ENCODE peak calls at places on chromosome 4, in ten cellular contexts. W is tibial nerve, Q is tibial artery, V is left ventricle myocardium inferior, N is ascending aorta, D is WERI-Rb-1, P is fibroblast of lung, O is cardiac muscle cell, U is body of pancreas, M is hepatocyte. L is an unnamed sample.

GRCh38 chr4:181819951-181820350 is 423.3 kb upstream of the TENM3 start:
- DNase-seq in W (no peak), Q (no peak), V (no peak), N (no peak), D (no peak), P (peak), O (no peak), U (no peak), M (peak), L (no peak)

GRCh38 chr4:66572949-66573348 is 902.7 kb upstream of the EPHA5 start:
- DNase-seq in W (no peak), Q (no peak), V (no peak), N (no peak), D (no peak), P (peak), O (no peak), U (no peak), M (no peak), L (no peak)

GRCh38 chr4:55125087-55125721 is at the start of gene KDR:
- DNase-seq in W (no peak), Q (peak), V (peak), N (no peak), D (no peak), P (peak), O (peak), U (peak), M (peak), L (peak)

GRCh38 chr4:168263039-168263438 is 55.5 kb downstream of the DDX60 start:
- DNase-seq in W (no peak), Q (no peak), V (no peak), N (no peak), D (no peak), P (no peak), O (no peak), U (no peak), M (no peak), L (no peak)

GRCh38 chr4:17111959-17112659 is 213.7 kb upstream of the LDB2 start:
- DNase-seq in W (peak), Q (no peak), V (no peak), N (no peak), D (peak), P (no peak), O (peak), U (no peak), M (peak), L (no peak)

GRCh38 chr4:99201687-99202086 is 17.4 kb downstream of the ADH6 start:
- DNase-seq in W (no peak), Q (no peak), V (no peak), N (no peak), D (no peak), P (no peak), O (no peak), U (no peak), M (no peak), L (no peak)

GRCh38 chr4:156505341-156505955 is 466.2 kb downstream of the PDGFC start:
- DNase-seq in W (no peak), Q (no peak), V (no peak), N (no peak), D (peak), P (peak), O (peak), U (no peak), M (peak), L (no peak)

GRCh38 chr4:139035650-139036049 is 20.1 kb downstream of the NOCT start:
- DNase-seq in W (no peak), Q (no peak), V (no peak), N (no peak), D (no peak), P (no peak), O (no peak), U (no peak), M (no peak), L (no peak)

GRCh38 chr4:47213971-47214370 is 182.6 kb downstream of the GABRB1 start:
- DNase-seq in W (no peak), Q (no peak), V (no peak), N (no peak), D (no peak), P (peak), O (no peak), U (no peak), M (peak), L (no peak)

GRCh38 chr4:7824218-7824617 is 115.4 kb downstream of the AFAP1 start:
- DNase-seq in W (no peak), Q (no peak), V (no peak), N (no peak), D (no peak), P (peak), O (no peak), U (no peak), M (no peak), L (no peak)

GRCh38 chr4:133154725-133155124 is 5.6 kb downstream of the PCDH10 start:
- DNase-seq in W (no peak), Q (no peak), V (no peak), N (no peak), D (peak), P (peak), O (peak), U (no peak), M (peak), L (no peak)

GRCh38 chr4:1260418-1261106 is 11.6 kb upstream of the CTBP1 start:
- DNase-seq in W (no peak), Q (no peak), V (no peak), N (no peak), D (no peak), P (no peak), O (no peak), U (no peak), M (no peak), L (no peak)

GRCh38 chr4:52110171-52110570 is 59.1 kb downstream of the SPATA18 start:
- DNase-seq in W (no peak), Q (no peak), V (no peak), N (no peak), D (no peak), P (peak), O (no peak), U (no peak), M (no peak), L (no peak)

DNA sequence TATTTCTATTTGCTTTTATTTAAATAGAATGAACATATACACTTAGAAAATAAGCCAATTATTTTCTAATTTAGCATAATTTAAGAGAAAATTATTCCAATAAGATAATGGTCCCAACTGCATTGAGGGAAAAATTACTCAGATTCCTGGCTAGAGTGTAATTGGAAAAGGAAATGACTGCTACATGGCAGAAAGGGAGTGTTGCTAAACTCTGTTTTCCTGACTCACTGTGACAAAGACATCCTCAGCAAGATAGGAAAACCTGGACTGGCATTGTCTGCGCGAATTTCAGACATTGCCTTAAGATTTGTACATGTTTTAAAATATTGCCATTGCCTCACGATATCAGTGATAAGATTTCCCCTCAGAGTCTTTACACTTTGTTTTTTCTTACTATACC is 8.2 kb downstream of the TNIP3 start:
- DNase-seq in W (no peak), Q (no peak), V (no peak), N (no peak), D (no peak), P (peak), O (no peak), U (no peak), M (no peak), L (no peak)
- H3K4me3 ChIP-seq in W (no peak), Q (no peak), V (peak), N (no peak), D (no peak), P (peak), O (no peak), U (no peak), M (no peak), L (peak)

GRCh38 chr4:18815779-18816173 is 794.2 kb upstream of the LCORL start:
- DNase-seq in W (no peak), Q (no peak), V (no peak), N (no peak), D (peak), P (no peak), O (no peak), U (no peak), M (no peak), L (no peak)
- TF ChIP-seq CTCF in W (no peak), Q (no peak), V (no peak), N (no peak), D (peak), P (no peak), O (no peak), U (no peak), M (no peak), L (no peak)

GRCh38 chr4:102430511-102430910 is 70.6 kb upstream of the NFKB1 start:
- DNase-seq in W (no peak), Q (no peak), V (no peak), N (no peak), D (no peak), P (peak), O (no peak), U (no peak), M (no peak), L (no peak)
- H3K27ac ChIP-seq in W (peak), Q (peak), V (peak), N (peak), D (peak), P (peak), O (no peak), U (no peak), M (peak), L (peak)

GRCh38 chr4:173534439-173534838 is 4.4 kb upstream of the HAND2 start:
- DNase-seq in W (no peak), Q (no peak), V (no peak), N (no peak), D (no peak), P (no peak), O (no peak), U (no peak), M (no peak), L (no peak)

GRCh38 chr4:173537628-173538147 is 7.7 kb upstream of the HAND2 start:
- DNase-seq in W (no peak), Q (no peak), V (no peak), N (no peak), D (no peak), P (no peak), O (no peak), U (no peak), M (no peak), L (no peak)

GRCh38 chr4:173535165-173535737 is 5.2 kb upstream of the HAND2 start:
- DNase-seq in W (no peak), Q (no peak), V (no peak), N (no peak), D (no peak), P (no peak), O (no peak), U (no peak), M (no peak), L (no peak)

GRCh38 chr4:173536808-173537429 is 6.9 kb upstream of the HAND2 start:
- DNase-seq in W (no peak), Q (no peak), V (no peak), N (no peak), D (no peak), P (no peak), O (peak), U (no peak), M (peak), L (no peak)

GRCh38 chr4:173535932-173536331 is 5.9 kb upstream of the HAND2 start:
- DNase-seq in W (no peak), Q (no peak), V (no peak), N (no peak), D (no peak), P (no peak), O (no peak), U (no peak), M (no peak), L (no peak)
- H3K4me3 ChIP-seq in W (no peak), Q (no peak), V (peak), N (no peak), D (no peak), P (no peak), O (no peak), U (no peak), M (no peak), L (no peak)

DNA sequence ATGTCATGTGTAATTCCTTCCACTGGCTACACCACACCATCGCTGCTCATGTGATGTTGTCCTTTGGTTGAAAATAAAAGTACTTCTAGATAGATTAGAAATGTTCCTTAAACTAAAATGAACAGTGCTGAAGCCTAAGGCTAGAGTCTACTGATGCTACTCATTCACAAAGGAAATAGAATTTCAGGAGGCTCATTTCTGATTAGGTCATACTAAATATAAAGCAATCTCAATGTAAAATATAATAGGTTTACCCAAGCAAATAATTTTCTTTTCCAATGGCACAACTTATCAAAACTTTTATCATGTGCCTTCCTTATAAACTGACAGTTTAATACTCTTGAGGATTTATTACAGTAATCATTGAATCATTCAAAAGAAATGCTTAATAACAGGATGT is 130.9 kb upstream of the DKK2 start:
- DNase-seq in W (no peak), Q (no peak), V (no peak), N (no peak), D (no peak), P (no peak), O (no peak), U (no peak), M (no peak), L (no peak)
- TF ChIP-seq CTCF in W (no peak), Q (no peak), V (no peak), N (no peak), D (no peak), P (no peak), O (no peak), U (no peak), M (no peak), L (no peak)

L was measured in upper lobe of right lung.